ENCODE peak calls at places on chromosomes 1 and 21, in nine cellular contexts. D is pons; M is EH; A is H9; I is cardiac fibroblast; C is body of pancreas; U is SJSA1; V is effector memory CD8-positive, alpha-beta T cell; W is astrocyte of the spinal cord. S is an unnamed sample.

GRCh38 chr1:58515794-58516401 is 30.6 kb downstream of the OMA1 start:
- DNase-seq in D (peak), M (peak), A (no peak), I (peak), C (peak), U (peak), V (peak), W (peak), S (no peak)

GRCh38 chr1:60255565-60255964 is 182.0 kb upstream of the C1orf87 start:
- DNase-seq in D (no peak), M (peak), A (no peak), I (peak), C (no peak), U (no peak), V (no peak), W (peak), S (no peak)

GRCh38 chr1:171110485-171111340 is 20.0 kb downstream of the FMO3 start:
- DNase-seq in D (no peak), M (peak), A (no peak), I (peak), C (no peak), U (no peak), V (no peak), W (no peak), S (no peak)

GRCh38 chr1:30668546-30669327 is 54.6 kb downstream of the MATN1 start:
- DNase-seq in D (no peak), M (peak), A (no peak), I (peak), C (no peak), U (no peak), V (no peak), W (no peak), S (peak)

GRCh38 chr1:68916227-68916853 is 419.5 kb upstream of the DEPDC1 start:
- DNase-seq in D (peak), M (no peak), A (no peak), I (peak), C (peak), U (no peak), V (no peak), W (peak), S (no peak)

GRCh38 chr1:117928881-117929339 is 511 bp downstream of the GDAP2 start:
- DNase-seq in D (peak), M (peak), A (peak), I (peak), C (peak), U (peak), V (peak), W (peak), S (peak)

GRCh38 chr1:236321101-236321500 is 39.3 kb upstream of the ERO1B start:
- DNase-seq in D (no peak), M (no peak), A (no peak), I (no peak), C (no peak), U (no peak), V (no peak), W (no peak), S (no peak)

GRCh38 chr1:167456500-167456899 is 61.8 kb downstream of the CD247 start:
- DNase-seq in D (no peak), M (no peak), A (no peak), I (no peak), C (no peak), U (no peak), V (no peak), W (no peak), S (no peak)

GRCh38 chr1:24119489-24119858 is 7.5 kb upstream of the MYOM3 start:
- DNase-seq in D (no peak), M (no peak), A (no peak), I (no peak), C (peak), U (no peak), V (no peak), W (no peak), S (no peak)

GRCh38 chr21:29777155-29777554 is 162.6 kb downstream of the GRIK1 start:
- DNase-seq in D (no peak), M (no peak), A (no peak), I (no peak), C (no peak), U (no peak), V (no peak), W (no peak), S (no peak)

GRCh38 chr1:112852276-112852675 is 103.7 kb downstream of the SLC16A1 start:
- DNase-seq in D (no peak), M (no peak), A (no peak), I (no peak), C (no peak), U (no peak), V (no peak), W (no peak), S (no peak)

S was measured in cardiac septum.